ENCODE peak calls at places on chromosome 13, in five cellular contexts. A is cardiac muscle cell, J is left ventricle myocardium inferior, Z is neural progenitor cell, O is uterus. K is an unnamed sample.

GRCh38 chr13:109389892-109390345 is 396.5 kb downstream of the IRS2 start:
- DNase-seq in A (no peak), J (no peak), Z (no peak), O (no peak), K (no peak)

GRCh38 chr13:109666656-109667448 is 119.5 kb downstream of the IRS2 start:
- DNase-seq in A (no peak), J (no peak), Z (no peak), O (no peak), K (no peak)

GRCh38 chr13:110559986-110560385 is 1.5 kb downstream of the RAB20 start:
- DNase-seq in A (no peak), J (no peak), Z (no peak), O (no peak), K (no peak)

GRCh38 chr13:51976423-51976822 is 34.8 kb downstream of the ATP7B start:
- DNase-seq in A (no peak), J (no peak), Z (no peak), O (no peak), K (no peak)

GRCh38 chr13:46595136-46595917 is 42.4 kb downstream of the LRCH1 start:
- DNase-seq in A (no peak), J (no peak), Z (no peak), O (peak; percentile 33), K (no peak)

GRCh38 chr13:69654392-69654791 is 453.2 kb upstream of the ATXN8OS start:
- DNase-seq in A (no peak), J (no peak), Z (no peak), O (no peak), K (no peak)

GRCh38 chr13:84366484-84366883 is 484.2 kb upstream of the SLITRK1 start:
- DNase-seq in A (no peak), J (no peak), Z (no peak), O (no peak), K (no peak)

GRCh38 chr13:33349996-33350826 is 64.7 kb upstream of the STARD13 start:
- DNase-seq in A (peak; percentile 44), J (peak; percentile 65), Z (peak; percentile 47), O (peak; percentile 70), K (no peak)

GRCh38 chr13:112791662-112792440 is 102.0 kb downstream of the ATP11A start:
- DNase-seq in A (no peak), J (no peak), Z (no peak), O (peak; percentile 8), K (no peak)

GRCh38 chr13:103218253-103218652 is 152.0 kb upstream of the SLC10A2 start:
- DNase-seq in A (no peak), J (no peak), Z (no peak), O (no peak), K (no peak)

GRCh38 chr13:37132211-37132610 is 26.7 kb upstream of the CSNK1A1L start:
- DNase-seq in A (no peak), J (no peak), Z (no peak), O (no peak), K (no peak)

GRCh38 chr13:51976890-51977289 is 34.4 kb downstream of the ATP7B start:
- DNase-seq in A (no peak), J (no peak), Z (no peak), O (no peak), K (no peak)

GRCh38 chr13:74132152-74132767 is 1.9 kb downstream of the KLF12 start:
- DNase-seq in A (no peak), J (no peak), Z (peak; percentile 3), O (no peak), K (no peak)

GRCh38 chr13:71118779-71119364 is 748.1 kb downstream of the DACH1 start:
- DNase-seq in A (no peak), J (no peak), Z (no peak), O (no peak), K (no peak)

GRCh38 chr13:98332691-98333090 is 155.6 kb upstream of the RNF113B start:
- DNase-seq in A (no peak), J (no peak), Z (no peak), O (no peak), K (no peak)

GRCh38 chr13:51929699-51930098 is 67.9 kb downstream of the CCDC70 start:
- DNase-seq in A (no peak), J (no peak), Z (no peak), O (no peak), K (no peak)

GRCh38 chr13:105276571-105276970 is 1258.9 kb downstream of the EFNB2 start:
- DNase-seq in A (peak; percentile 62), J (no peak), Z (no peak), O (no peak), K (no peak)

GRCh38 chr13:30422056-30422914 is at the start of gene UBE2L5:
- DNase-seq in A (peak; percentile 87), J (peak; percentile 82), Z (peak; percentile 92), O (peak; percentile 93), K (peak; percentile 73)

GRCh38 chr13:20337894-20338551 is 105.9 kb upstream of the GJB6 start:
- DNase-seq in A (no peak), J (no peak), Z (no peak), O (no peak), K (no peak)

GRCh38 chr13:52164989-52165388 is 5.6 kb upstream of the NEK3 start:
- DNase-seq in A (no peak), J (no peak), Z (no peak), O (no peak), K (no peak)

GRCh38 chr13:21237081-21237480 is 60.6 kb downstream of the MRPL57 start:
- DNase-seq in A (no peak), J (no peak), Z (no peak), O (no peak), K (no peak)

GRCh38 chr13:23488442-23488841 is 54.9 kb upstream of the SACS start:
- DNase-seq in A (no peak), J (no peak), Z (no peak), O (no peak), K (no peak)

GRCh38 chr13:98563071-98563470 is 13.8 kb downstream of the STK24 start:
- DNase-seq in A (no peak), J (no peak), Z (no peak), O (no peak), K (no peak)

GRCh38 chr13:98129059-98129741 is 13.7 kb upstream of the FARP1 start:
- DNase-seq in A (no peak), J (no peak), Z (no peak), O (no peak), K (no peak)

GRCh38 chr13:37409756-37410155 is 188.8 kb downstream of the POSTN start:
- DNase-seq in A (no peak), J (no peak), Z (no peak), O (no peak), K (no peak)

GRCh38 chr13:84279166-84279565 is 396.9 kb upstream of the SLITRK1 start:
- DNase-seq in A (no peak), J (no peak), Z (no peak), O (no peak), K (no peak)

GRCh38 chr13:31913459-31913858 is 118.1 kb upstream of the FRY start:
- DNase-seq in A (no peak), J (no peak), Z (no peak), O (no peak), K (no peak)

GRCh38 chr13:45195421-45195820 is 5.4 kb downstream of the KCTD4 start:
- DNase-seq in A (no peak), J (no peak), Z (no peak), O (no peak), K (no peak)

GRCh38 chr13:49098198-49098597 is 121.9 kb upstream of the MLNR start:
- DNase-seq in A (no peak), J (no peak), Z (no peak), O (peak; percentile 71), K (no peak)

GRCh38 chr13:51298812-51299211 is 40.7 kb upstream of the SERPINE3 start:
- DNase-seq in A (no peak), J (no peak), Z (no peak), O (no peak), K (no peak)

GRCh38 chr13:76667551-76667950 is 218.7 kb downstream of the KCTD12 start:
- DNase-seq in A (no peak), J (no peak), Z (no peak), O (peak; percentile 37), K (no peak)
- TF ChIP-seq CTCF in A (peak; percentile 56), J (peak; percentile 62), Z (no peak), O (peak; percentile 43), K (no peak)

GRCh38 chr13:113838711-113839201 is 25.1 kb downstream of the GAS6 start:
- DNase-seq in A (no peak), J (peak; percentile 13), Z (no peak), O (no peak), K (no peak)
- H3K4me3 ChIP-seq in A (no peak overlapping the region), J (peak overlapping the region; percentile 49), Z (no peak overlapping the region), O (no peak overlapping the region), K (no peak overlapping the region)

GRCh38 chr13:36129539-36129938 is 1.6 kb downstream of the DCLK1 start:
- DNase-seq in A (no peak), J (no peak), Z (no peak), O (no peak), K (no peak)
- H3K27ac ChIP-seq in A (no peak overlapping the region), J (no peak overlapping the region), Z (no peak overlapping the region), O (no peak overlapping the region), K (peak overlapping the region; percentile 91)

DNA sequence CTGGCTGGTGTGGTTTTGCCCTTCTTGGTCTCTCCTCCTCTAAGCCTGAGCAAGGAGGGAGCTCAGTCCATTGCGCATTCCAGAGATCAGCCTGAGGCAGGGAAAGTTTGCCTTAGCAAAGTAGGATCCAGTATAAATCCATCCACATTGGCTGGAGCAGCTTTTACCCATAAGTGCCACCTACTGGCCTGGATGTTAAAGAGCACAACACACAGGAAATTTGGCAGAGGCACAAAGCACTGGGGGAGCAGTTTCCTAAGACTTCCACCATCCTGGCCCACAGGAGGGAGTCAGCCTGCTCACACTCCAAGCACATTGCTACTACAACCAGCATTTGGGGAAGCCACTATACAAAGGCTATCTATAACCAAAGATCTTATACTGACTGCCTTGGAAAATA is 1124.2 kb downstream of the SLITRK1 start:
- DNase-seq in A (peak; percentile 13), J (no peak), Z (peak; percentile 41), O (no peak), K (no peak)
- TF ChIP-seq CTCF in A (peak; percentile 32), J (no peak), Z (peak; percentile 43), O (no peak), K (no peak)

DNA sequence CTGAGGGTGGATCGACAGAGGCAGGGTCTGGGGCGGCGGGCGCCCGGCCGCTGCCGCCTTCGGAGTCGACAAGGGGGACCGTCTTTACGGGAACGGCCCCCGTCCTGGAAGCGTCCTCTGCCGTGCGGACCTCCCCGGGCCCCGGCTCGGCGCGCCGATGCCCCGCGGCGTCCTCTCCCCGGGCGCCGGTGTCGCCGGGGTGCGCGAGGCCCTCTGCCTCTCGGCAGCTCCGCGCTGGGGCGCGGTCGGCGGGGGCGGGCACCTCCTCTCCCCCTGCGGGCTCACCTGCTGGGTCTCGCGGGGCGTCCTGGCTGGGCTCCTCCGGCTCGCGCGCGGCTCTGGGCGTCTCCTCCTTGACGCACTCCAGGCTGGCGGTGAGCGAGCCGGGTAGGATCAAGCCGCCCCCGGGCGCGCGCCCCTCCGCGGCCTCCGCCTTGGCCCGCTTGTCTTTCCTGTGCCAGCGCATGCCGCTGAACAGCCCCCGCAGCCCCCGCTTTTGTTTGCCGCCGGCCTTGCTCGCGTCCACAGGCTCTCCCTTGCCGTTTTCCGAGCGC is 1.5 kb downstream of the AMER2 start:
- DNase-seq in A (peak; percentile 39), J (no peak), Z (peak; percentile 67), O (no peak), K (peak; percentile 70)
- H3K4me3 ChIP-seq in A (peak overlapping the region; percentile 44), J (peak overlapping the region; percentile 55), Z (peak overlapping the region; percentile 67), O (no peak overlapping the region), K (peak overlapping the region; percentile 73)

GRCh38 chr13:41762796-41763195 is 198.1 kb downstream of the VWA8 start:
- DNase-seq in A (no peak), J (no peak), Z (no peak), O (no peak), K (no peak)
- H3K27ac ChIP-seq in A (no peak overlapping the region), J (no peak overlapping the region), Z (no peak overlapping the region), O (no peak overlapping the region), K (no peak overlapping the region)

GRCh38 chr13:44015808-44016207 is 136.1 kb downstream of the LACC1 start:
- DNase-seq in A (no peak), J (no peak), Z (no peak), O (no peak), K (no peak)
- TF ChIP-seq CTCF in A (no peak), J (no peak), Z (no peak), O (no peak), K (no peak)

K was measured in dorsolateral prefrontal cortex.